ENCODE peak calls at places on chromosomes 16 and 17, in five cellular contexts. P, V, Z, Q and W are unnamed samples.

GRCh38 chr17:69638516-69638915 is 224.0 kb downstream of the MAP2K6 start:
- DNase-seq in P (no peak), V (no peak), Q (no peak), Z (no peak), W (no peak)

GRCh38 chr17:79129523-79129922 is 54.9 kb downstream of the ENGASE start:
- DNase-seq in Z (no peak), P (no peak), Q (no peak), V (no peak), W (no peak)

GRCh38 chr17:82497483-82498405 is 21.8 kb upstream of the FOXK2 start:
- DNase-seq in V (no peak), Q (no peak), Z (peak), P (no peak), W (peak)

GRCh38 chr16:75624921-75625334 is 1.8 kb upstream of the ADAT1 start:
- DNase-seq in V (no peak), Z (no peak), P (no peak), Q (peak), W (no peak)

GRCh38 chr17:15651583-15652110 is 32.1 kb upstream of the FBXW10B start:
- DNase-seq in P (peak), V (peak), Q (peak), Z (no peak), W (peak)

GRCh38 chr17:57016066-57016763 is 38.3 kb downstream of the SCPEP1 start:
- DNase-seq in P (no peak), Q (no peak), V (peak), Z (no peak), W (no peak)

GRCh38 chr16:82748026-82748425 is 121.3 kb downstream of the CDH13 start:
- DNase-seq in Q (no peak), Z (no peak), P (no peak), V (no peak), W (no peak)

GRCh38 chr16:65119905-65120341 is 1.9 kb downstream of the CDH11 start:
- DNase-seq in P (no peak), Z (no peak), V (no peak), Q (no peak), W (no peak)

GRCh38 chr17:17694229-17695081 is 13.2 kb downstream of the RAI1 start:
- DNase-seq in P (no peak), Q (peak), V (no peak), Z (peak), W (peak)
- TF ChIP-seq SUZ12 in P (no peak), Q (no peak), V (no peak), Z (no peak), W (no peak)

DNA sequence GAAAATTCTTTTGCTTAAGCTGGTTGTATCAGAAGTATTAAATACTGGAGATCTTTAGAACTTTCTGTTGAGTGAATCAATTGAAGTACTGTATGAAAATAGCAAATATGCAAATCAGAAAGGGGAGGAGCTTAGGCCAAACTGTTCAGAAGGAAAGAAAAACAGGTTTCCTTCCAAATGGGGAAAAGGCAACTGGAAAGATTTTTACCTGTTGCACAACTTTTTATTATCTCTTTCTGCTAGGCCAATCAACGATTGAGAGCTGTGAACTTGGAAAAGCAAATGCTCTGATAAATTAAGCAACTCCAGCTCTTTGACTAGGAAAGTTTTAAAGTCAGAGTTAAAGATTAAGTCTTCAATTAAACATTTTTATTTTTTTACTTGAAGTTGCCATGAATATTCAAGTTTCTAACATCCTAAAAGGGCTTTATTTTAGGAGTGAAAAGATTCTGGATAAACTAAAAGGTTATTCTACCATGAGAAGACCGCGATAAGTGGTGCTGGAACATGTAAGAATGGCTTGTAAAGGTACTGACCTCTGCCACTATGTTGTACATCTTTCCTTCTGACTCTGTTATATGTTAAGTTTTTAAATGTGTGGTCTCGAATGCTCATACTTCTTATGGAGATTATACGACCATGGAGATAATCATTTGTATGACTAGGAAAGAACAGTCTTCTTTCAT is 16.5 kb downstream of the DCUN1D3 start:
- DNase-seq in Q (no peak), V (no peak), Z (no peak), P (no peak), W (no peak)
- TF ChIP-seq SUZ12 in Q (no peak), V (no peak), Z (no peak), P (no peak), W (no peak)

GRCh38 chr16:23755484-23755809 is 621 bp downstream of the CHP2 start:
- DNase-seq in Z (no peak), P (no peak), Q (no peak), V (no peak), W (no peak)

GRCh38 chr16:23753908-23754593 is 775 bp upstream of the CHP2 start:
- DNase-seq in Z (no peak), V (no peak), Q (no peak), P (no peak), W (no peak)

GRCh38 chr16:23757116-23757515 is 2.3 kb downstream of the CHP2 start:
- DNase-seq in Z (no peak), V (no peak), P (no peak), Q (no peak), W (no peak)

GRCh38 chr16:23754594-23755483 is at the start of gene CHP2:
- DNase-seq in P (no peak), V (no peak), Z (no peak), Q (no peak), W (peak)

DNA sequence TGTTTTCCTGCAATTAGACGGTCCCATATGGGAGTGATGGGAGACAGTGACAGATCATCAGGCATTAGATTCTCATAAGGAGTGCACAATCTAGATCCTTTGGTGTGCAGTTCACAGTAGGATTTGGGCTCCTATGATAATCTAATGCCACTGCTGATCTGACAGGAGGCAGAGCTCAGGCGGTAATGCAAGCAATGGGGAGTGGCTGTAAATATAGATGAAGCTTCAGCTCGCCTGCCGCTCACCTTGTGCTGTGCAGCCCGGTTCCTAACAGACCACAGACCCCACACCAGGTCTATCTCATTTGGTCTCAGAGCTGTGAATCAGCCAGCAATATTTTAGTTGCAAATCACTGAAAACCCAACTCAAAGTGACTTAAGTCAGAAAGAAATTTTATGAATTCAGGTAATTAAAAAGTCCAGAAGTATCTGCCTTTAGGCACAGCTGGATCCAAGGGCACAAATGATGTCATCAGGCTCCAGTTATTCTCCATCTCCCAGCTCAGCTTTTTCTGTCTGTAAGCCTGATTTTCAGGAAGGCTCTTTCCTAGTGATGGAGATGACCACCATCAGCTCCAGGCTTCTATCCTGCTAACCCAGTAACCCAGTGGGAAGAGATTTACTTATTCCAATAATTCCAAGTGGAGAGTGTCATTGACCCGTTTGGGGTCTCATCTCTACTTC is 3.3 kb downstream of the CHP2 start:
- DNase-seq in Z (no peak), P (no peak), Q (no peak), V (no peak), W (no peak)
- TF ChIP-seq SUZ12 in Z (no peak), P (no peak), Q (no peak), V (no peak), W (no peak)

DNA sequence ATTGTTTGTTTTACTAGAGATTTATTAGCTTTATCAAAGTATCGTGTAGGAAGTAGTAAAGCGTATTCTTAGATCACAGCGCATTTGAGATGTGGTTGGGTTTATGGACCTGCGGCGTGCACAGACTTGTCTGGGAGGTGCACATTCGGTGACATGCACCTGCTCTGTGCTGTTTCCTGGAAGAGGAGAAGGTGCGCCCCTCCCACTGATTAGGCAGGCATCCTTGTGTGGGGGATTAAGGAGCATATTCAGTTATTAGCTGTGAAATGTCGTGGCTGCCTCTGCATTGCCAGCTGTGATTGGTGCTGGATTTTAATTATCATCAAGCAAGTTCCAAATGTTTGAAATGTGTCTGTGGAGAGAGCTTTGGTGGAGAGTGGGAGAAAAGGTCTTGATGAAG is 903.8 kb upstream of the RBFOX1 start:
- DNase-seq in Z (no peak), P (no peak), V (no peak), Q (no peak), W (no peak)
- TF ChIP-seq SUZ12 in Z (no peak), P (no peak), V (no peak), Q (no peak), W (no peak)

DNA sequence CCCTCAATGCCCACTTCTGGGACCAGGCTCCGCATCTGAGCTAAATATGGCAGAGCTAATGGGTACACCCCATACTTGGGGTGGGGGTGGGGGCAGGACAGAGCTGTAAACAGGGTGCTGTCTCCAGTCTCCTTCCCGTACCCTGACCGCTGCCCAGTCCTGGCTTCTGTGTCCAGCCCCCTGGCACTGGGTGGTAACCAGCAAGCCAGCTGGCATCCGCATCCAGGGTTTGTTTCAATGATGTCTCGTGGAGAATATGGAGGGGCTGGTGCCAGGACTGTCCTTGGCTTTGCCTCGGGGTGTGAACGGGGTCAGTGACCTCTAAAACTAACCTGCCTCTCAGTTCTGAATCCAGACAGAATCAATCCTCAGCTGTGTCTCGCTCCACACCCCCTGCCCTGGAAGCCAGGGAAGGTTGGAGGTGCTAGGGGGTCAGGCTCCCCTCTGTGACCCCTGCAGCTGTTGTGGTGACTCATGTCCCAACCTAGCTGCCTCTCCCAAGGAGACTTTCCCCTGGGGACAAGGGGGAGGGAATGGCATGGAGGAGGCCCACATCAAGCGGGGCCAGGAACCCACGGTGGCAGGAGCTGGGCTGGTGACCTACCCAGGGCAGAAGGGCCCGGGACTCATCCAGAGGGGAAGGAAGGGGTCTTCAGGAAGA is 1.5 kb upstream of the PNMT start:
- DNase-seq in Z (no peak), Q (no peak), P (no peak), V (no peak), W (no peak)
- TF ChIP-seq SUZ12 in Z (no peak), Q (no peak), P (no peak), V (no peak), W (no peak)

GRCh38 chr16:596736-597060 is 6.8 kb downstream of the RAB40C start:
- DNase-seq in V (no peak), Z (no peak), P (no peak), Q (no peak), W (no peak)

GRCh38 chr16:598823-599739 is 9.2 kb downstream of the RAB40C start:
- DNase-seq in Q (no peak), V (no peak), P (no peak), Z (no peak), W (no peak)

GRCh38 chr16:595942-596735 is 6.3 kb downstream of the RAB40C start:
- DNase-seq in Z (no peak), Q (no peak), P (no peak), V (no peak), W (no peak)

GRCh38 chr16:603221-603620 is 13.4 kb downstream of the RAB40C start:
- DNase-seq in Q (no peak), Z (no peak), V (no peak), P (no peak), W (no peak)

GRCh38 chr16:600781-601180 is 10.9 kb downstream of the RAB40C start:
- DNase-seq in Q (peak), V (no peak), P (no peak), Z (no peak), W (no peak)
- TF ChIP-seq SUZ12 in Q (no peak), V (no peak), P (no peak), Z (no peak), W (no peak)